ENCODE peak calls at places on chromosome 17, in nine cellular contexts. W is OCI-LY7; Q is A549; S is breast epithelium; J is H9; F is K562; G is effector memory CD4-positive, alpha-beta T cell; V is PC-3; Z is right cardiac atrium. L is an unnamed sample.

GRCh38 chr17:73320601-73321264 is 8.9 kb upstream of the CDC42EP4 start:
- DNase-seq in W (no peak), Q (no peak), S (no peak), J (peak; percentile 27), F (no peak), G (no peak), V (no peak), Z (no peak), L (no peak)

GRCh38 chr17:57257911-57258885 is 1.9 kb downstream of the MSI2 start:
- DNase-seq in W (peak; percentile 63), Q (no peak), S (no peak), J (no peak), F (peak; percentile 50), G (no peak), V (peak; percentile 20), Z (peak; percentile 51), L (no peak)

GRCh38 chr17:59763861-59764260 is 56.4 kb downstream of the VMP1 start:
- DNase-seq in W (no peak), Q (peak; percentile 75), S (no peak), J (no peak), F (no peak), G (no peak), V (no peak), Z (no peak), L (no peak)

GRCh38 chr17:60640503-60640902 is 37.1 kb upstream of the BCAS3 start:
- DNase-seq in W (no peak), Q (peak; percentile 49), S (no peak), J (no peak), F (peak; percentile 20), G (no peak), V (peak; percentile 45), Z (no peak), L (no peak)

GRCh38 chr17:56653877-56654276 is 60.4 kb downstream of the NOG start:
- DNase-seq in W (peak; percentile 39), Q (peak; percentile 72), S (no peak), J (peak; percentile 86), F (peak; percentile 16), G (peak; percentile 13), V (peak; percentile 91), Z (no peak), L (no peak)

GRCh38 chr17:31654936-31655335 is 204.1 kb downstream of the COPRS start:
- DNase-seq in W (no peak), Q (no peak), S (peak; percentile 84), J (no peak), F (no peak), G (no peak), V (peak; percentile 82), Z (peak; percentile 77), L (peak; percentile 52)

GRCh38 chr17:31072186-31072585 is 22.6 kb upstream of the NF1 start:
- DNase-seq in W (no peak), Q (no peak), S (no peak), J (no peak), F (no peak), G (no peak), V (no peak), Z (no peak), L (no peak)

GRCh38 chr17:1040216-1040600 is 43.3 kb downstream of the TIMM22 start:
- DNase-seq in W (no peak), Q (no peak), S (no peak), J (no peak), F (no peak), G (no peak), V (no peak), Z (peak; percentile 81), L (no peak)

GRCh38 chr17:5793157-5793556 is 208.8 kb upstream of the NLRP1 start:
- DNase-seq in W (no peak), Q (no peak), S (no peak), J (no peak), F (no peak), G (no peak), V (no peak), Z (no peak), L (no peak)

GRCh38 chr17:75850928-75851692 is 4.0 kb downstream of the WBP2 start:
- DNase-seq in W (no peak), Q (no peak), S (no peak), J (no peak), F (no peak), G (no peak), V (no peak), Z (no peak), L (no peak)

GRCh38 chr17:75854881-75855309 is 240 bp downstream of the WBP2 start:
- DNase-seq in W (no peak), Q (no peak), S (no peak), J (no peak), F (no peak), G (no peak), V (no peak), Z (no peak), L (no peak)

GRCh38 chr17:75854111-75854748 is 905 bp downstream of the WBP2 start:
- DNase-seq in W (no peak), Q (peak; percentile 54), S (no peak), J (peak; percentile 44), F (no peak), G (no peak), V (peak; percentile 84), Z (no peak), L (peak; percentile 66)

GRCh38 chr17:75855310-75856061 is at the start of gene WBP2:
- DNase-seq in W (peak; percentile 100), Q (peak; percentile 100), S (peak; percentile 98), J (peak; percentile 100), F (peak; percentile 100), G (peak; percentile 97), V (peak; percentile 100), Z (peak; percentile 98), L (peak; percentile 91)

GRCh38 chr17:75853410-75853809 is 1.7 kb downstream of the WBP2 start:
- DNase-seq in W (no peak), Q (no peak), S (no peak), J (no peak), F (no peak), G (no peak), V (peak; percentile 74), Z (no peak), L (no peak)
- H3K4me1 ChIP-seq in W (peaks cover 26% of the 10 kb centered on the region), Q (peaks cover 22% of the 10 kb centered on the region), S (peaks cover 27% of the 10 kb centered on the region), J (peaks cover 5% of the 10 kb centered on the region), F (peaks cover 30% of the 10 kb centered on the region), G (peaks cover 27% of the 10 kb centered on the region), V (peaks cover 28% of the 10 kb centered on the region), Z (peaks cover 9% of the 10 kb centered on the region), L (peaks cover 42% of the 10 kb centered on the region)

GRCh38 chr17:64083571-64084085 is 46.3 kb downstream of the ERN1 start:
- DNase-seq in W (peak; percentile 38), Q (no peak), S (no peak), J (no peak), F (no peak), G (no peak), V (no peak), Z (no peak), L (no peak)

GRCh38 chr17:64080174-64080618 is 49.7 kb downstream of the ERN1 start:
- DNase-seq in W (no peak), Q (no peak), S (no peak), J (no peak), F (no peak), G (no peak), V (no peak), Z (no peak), L (no peak)

GRCh38 chr17:64084086-64084939 is 45.6 kb downstream of the ERN1 start:
- DNase-seq in W (no peak), Q (peak; percentile 75), S (no peak), J (peak; percentile 64), F (peak; percentile 57), G (no peak), V (peak; percentile 94), Z (no peak), L (no peak)

GRCh38 chr17:64083093-64083492 is 46.9 kb downstream of the ERN1 start:
- DNase-seq in W (no peak), Q (no peak), S (no peak), J (no peak), F (no peak), G (no peak), V (no peak), Z (no peak), L (no peak)

GRCh38 chr17:64081802-64082799 is 47.8 kb downstream of the ERN1 start:
- DNase-seq in W (peak; percentile 78), Q (peak; percentile 93), S (no peak), J (no peak), F (peak; percentile 64), G (peak; percentile 45), V (peak; percentile 98), Z (no peak), L (no peak)
- H3K4me1 ChIP-seq in W (peaks cover 92% of the 10 kb centered on the region), Q (peaks cover 77% of the 10 kb centered on the region), S (peaks cover 7% of the 10 kb centered on the region), J (peaks cover 8% of the 10 kb centered on the region), F (peaks cover 48% of the 10 kb centered on the region), G (peaks cover 63% of the 10 kb centered on the region), V (peaks cover 62% of the 10 kb centered on the region), Z (peaks cover 6% of the 10 kb centered on the region), L (peaks cover 46% of the 10 kb centered on the region)

GRCh38 chr17:66340720-66341119 is 38.3 kb downstream of the PRKCA start:
- DNase-seq in W (no peak), Q (no peak), S (no peak), J (no peak), F (no peak), G (no peak), V (no peak), Z (no peak), L (no peak)

GRCh38 chr17:66341462-66341861 is 39.0 kb downstream of the PRKCA start:
- DNase-seq in W (no peak), Q (no peak), S (no peak), J (no peak), F (no peak), G (no peak), V (no peak), Z (no peak), L (no peak)

GRCh38 chr17:66344473-66344872 is 42.1 kb downstream of the PRKCA start:
- DNase-seq in W (no peak), Q (no peak), S (no peak), J (no peak), F (no peak), G (no peak), V (no peak), Z (no peak), L (no peak)

GRCh38 chr17:66345264-66345663 is 42.9 kb downstream of the PRKCA start:
- DNase-seq in W (no peak), Q (no peak), S (no peak), J (no peak), F (no peak), G (no peak), V (no peak), Z (no peak), L (no peak)

GRCh38 chr17:66343531-66344078 is 41.2 kb downstream of the PRKCA start:
- DNase-seq in W (no peak), Q (peak; percentile 90), S (no peak), J (no peak), F (peak; percentile 88), G (no peak), V (peak; percentile 71), Z (no peak), L (no peak)
- H3K4me1 ChIP-seq in W (no peaks in the 10 kb centered on the region), Q (peaks cover 92% of the 10 kb centered on the region), S (no peaks in the 10 kb centered on the region), J (no peaks in the 10 kb centered on the region), F (peaks cover 66% of the 10 kb centered on the region), G (peaks cover 7% of the 10 kb centered on the region), V (peaks cover 31% of the 10 kb centered on the region), Z (peaks cover 7% of the 10 kb centered on the region), L (no peaks in the 10 kb centered on the region)

DNA sequence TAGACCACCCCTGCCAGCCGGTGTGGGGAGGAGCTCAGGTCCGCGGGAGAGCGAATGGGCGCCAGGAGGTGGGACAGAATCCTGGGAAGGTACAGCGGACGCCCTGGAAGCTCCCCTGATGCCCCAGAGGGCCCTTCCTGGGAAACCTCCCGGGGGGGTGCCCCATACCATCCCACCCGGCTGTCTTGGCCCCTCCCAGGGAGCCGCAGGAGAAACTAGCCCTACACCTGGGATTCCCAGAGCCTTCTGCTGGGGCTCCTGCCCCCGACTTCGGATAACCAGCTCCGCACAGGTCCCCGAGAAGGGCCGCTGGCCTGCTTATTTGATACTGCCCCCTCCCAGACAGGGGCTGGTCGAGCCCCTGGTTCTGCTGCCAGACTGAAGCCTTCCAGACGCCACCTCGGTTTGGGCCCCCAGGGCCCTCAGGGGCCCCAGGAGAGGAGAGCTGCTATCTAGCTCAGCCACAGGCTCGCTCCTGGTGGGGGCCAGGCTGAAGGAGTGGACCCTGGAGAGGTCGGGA is 3.0 kb upstream of the CBX4 start:
- DNase-seq in W (no peak), Q (no peak), S (no peak), J (peak; percentile 75), F (no peak), G (no peak), V (no peak), Z (no peak), L (no peak)
- H3K4me1 ChIP-seq in W (peaks cover 4% of the 10 kb centered on the region), Q (peaks cover 41% of the 10 kb centered on the region), S (peaks cover 26% of the 10 kb centered on the region), J (no peaks in the 10 kb centered on the region), F (peaks cover 17% of the 10 kb centered on the region), G (peaks cover 63% of the 10 kb centered on the region), V (peaks cover 38% of the 10 kb centered on the region), Z (peaks cover 2% of the 10 kb centered on the region), L (peaks cover 68% of the 10 kb centered on the region)

L was measured in upper lobe of left lung.